ENCODE peak calls at places on chromosomes 12 and 14, in six cellular contexts. One of them, this sample, is unnamed.

GRCh38 chr14:50242566-50243288 is 11.3 kb upstream of the SOS2 start:
- DNase-seq in hippocampal formation: no peak
- DNase-seq in GM12891: no peak
- DNase-seq in smooth muscle cell of the brain vasculature: no peak
- DNase-seq in tibial artery: no peak
- DNase-seq in iPS-NIHi11: no peak
- DNase-seq in this sample: no peak

GRCh38 chr14:66709292-66709691 is 201.3 kb downstream of the GPHN start:
- DNase-seq in iPS-NIHi11: no peak
- DNase-seq in smooth muscle cell of the brain vasculature: no peak
- DNase-seq in GM12891: no peak
- DNase-seq in tibial artery: no peak
- DNase-seq in hippocampal formation: no peak
- DNase-seq in this sample: peak; percentile 47

GRCh38 chr12:77402726-77403125 is 337.4 kb upstream of the E2F7 start:
- DNase-seq in GM12891: no peak
- DNase-seq in tibial artery: no peak
- DNase-seq in iPS-NIHi11: no peak
- DNase-seq in hippocampal formation: no peak
- DNase-seq in smooth muscle cell of the brain vasculature: no peak
- DNase-seq in this sample: peak; percentile 5

GRCh38 chr12:39300799-39301198 is 142.1 kb downstream of the KIF21A start:
- DNase-seq in iPS-NIHi11: no peak
- DNase-seq in hippocampal formation: no peak
- DNase-seq in smooth muscle cell of the brain vasculature: no peak
- DNase-seq in tibial artery: no peak
- DNase-seq in GM12891: no peak
- DNase-seq in this sample: peak; percentile 1

GRCh38 chr14:77066555-77067172 is 31.4 kb upstream of the CIPC start:
- DNase-seq in hippocampal formation: no peak
- DNase-seq in tibial artery: no peak
- DNase-seq in smooth muscle cell of the brain vasculature: no peak
- DNase-seq in iPS-NIHi11: no peak
- DNase-seq in GM12891: no peak
- DNase-seq in this sample: no peak

GRCh38 chr12:132402831-132403416 is 73.5 kb upstream of the GALNT9 start:
- DNase-seq in smooth muscle cell of the brain vasculature: no peak
- DNase-seq in hippocampal formation: no peak
- DNase-seq in GM12891: no peak
- DNase-seq in tibial artery: no peak
- DNase-seq in iPS-NIHi11: no peak
- DNase-seq in this sample: no peak

GRCh38 chr12:19959353-19959752 is 409.0 kb upstream of the PDE3A start:
- DNase-seq in tibial artery: no peak
- DNase-seq in GM12891: no peak
- DNase-seq in smooth muscle cell of the brain vasculature: no peak
- DNase-seq in iPS-NIHi11: no peak
- DNase-seq in hippocampal formation: no peak
- DNase-seq in this sample: no peak

GRCh38 chr12:124492879-124493808 is 74.3 kb downstream of the NCOR2 start:
- DNase-seq in hippocampal formation: no peak
- DNase-seq in tibial artery: no peak
- DNase-seq in iPS-NIHi11: no peak
- DNase-seq in GM12891: no peak
- DNase-seq in smooth muscle cell of the brain vasculature: no peak
- DNase-seq in this sample: no peak

GRCh38 chr14:36662543-36663403 is 1.1 kb downstream of the PAX9 start:
- DNase-seq in GM12891: no peak
- DNase-seq in tibial artery: no peak
- DNase-seq in hippocampal formation: no peak
- DNase-seq in smooth muscle cell of the brain vasculature: no peak
- DNase-seq in iPS-NIHi11: no peak
- DNase-seq in this sample: peak; percentile 23

GRCh38 chr12:131222271-131223139 is 268.8 kb downstream of the ADGRD1 start:
- DNase-seq in smooth muscle cell of the brain vasculature: no peak
- DNase-seq in GM12891: no peak
- DNase-seq in tibial artery: no peak
- DNase-seq in hippocampal formation: no peak
- DNase-seq in iPS-NIHi11: no peak
- DNase-seq in this sample: no peak

GRCh38 chr14:105860615-105861580 is 334.5 kb downstream of the TMEM121 start:
- DNase-seq in tibial artery: peak; percentile 11
- DNase-seq in iPS-NIHi11: no peak
- DNase-seq in hippocampal formation: no peak
- DNase-seq in GM12891: peak; percentile 9
- DNase-seq in smooth muscle cell of the brain vasculature: no peak
- DNase-seq in this sample: no peak

GRCh38 chr12:7190268-7191055 is 976 bp downstream of the PEX5 start:
- DNase-seq in iPS-NIHi11: peak; percentile 34
- DNase-seq in smooth muscle cell of the brain vasculature: no peak
- DNase-seq in GM12891: peak; percentile 15
- DNase-seq in hippocampal formation: peak; percentile 6
- DNase-seq in tibial artery: peak; percentile 44
- DNase-seq in this sample: peak; percentile 22

GRCh38 chr12:76259660-76260389 is 88.4 kb downstream of the BBS10 start:
- DNase-seq in tibial artery: no peak
- DNase-seq in GM12891: no peak
- DNase-seq in iPS-NIHi11: no peak
- DNase-seq in hippocampal formation: no peak
- DNase-seq in smooth muscle cell of the brain vasculature: no peak
- DNase-seq in this sample: no peak

GRCh38 chr12:91617830-91618229 is 435.2 kb upstream of the DCN start:
- DNase-seq in GM12891: no peak
- DNase-seq in hippocampal formation: no peak
- DNase-seq in tibial artery: no peak
- DNase-seq in iPS-NIHi11: no peak
- DNase-seq in smooth muscle cell of the brain vasculature: no peak
- DNase-seq in this sample: no peak

GRCh38 chr12:44331269-44331668 is 495.4 kb downstream of the TMEM117 start:
- DNase-seq in hippocampal formation: no peak
- DNase-seq in smooth muscle cell of the brain vasculature: no peak
- DNase-seq in iPS-NIHi11: no peak
- DNase-seq in tibial artery: no peak
- DNase-seq in GM12891: no peak
- DNase-seq in this sample: no peak

GRCh38 chr12:25433581-25434325 is 119.3 kb downstream of the LMNTD1 start:
- DNase-seq in smooth muscle cell of the brain vasculature: no peak
- DNase-seq in hippocampal formation: no peak
- DNase-seq in GM12891: no peak
- DNase-seq in iPS-NIHi11: no peak
- DNase-seq in tibial artery: no peak
- DNase-seq in this sample: no peak

GRCh38 chr12:125346361-125346760 is 281.1 kb downstream of the AACS start:
- DNase-seq in smooth muscle cell of the brain vasculature: no peak
- DNase-seq in tibial artery: no peak
- DNase-seq in GM12891: no peak
- DNase-seq in hippocampal formation: peak; percentile 62
- DNase-seq in iPS-NIHi11: peak; percentile 26
- DNase-seq in this sample: no peak

GRCh38 chr14:79197516-79197915 is 1013.8 kb downstream of the DIO2 start:
- DNase-seq in tibial artery: no peak
- DNase-seq in hippocampal formation: no peak
- DNase-seq in smooth muscle cell of the brain vasculature: no peak
- DNase-seq in GM12891: no peak
- DNase-seq in iPS-NIHi11: no peak
- DNase-seq in this sample: no peak

GRCh38 chr14:103928011-103928890 is at the start of gene TDRD9:
- DNase-seq in iPS-NIHi11: no peak
- DNase-seq in tibial artery: no peak
- DNase-seq in GM12891: no peak
- DNase-seq in hippocampal formation: no peak
- DNase-seq in smooth muscle cell of the brain vasculature: no peak
- DNase-seq in this sample: no peak

GRCh38 chr12:83472350-83472749 is 785.6 kb downstream of the TMTC2 start:
- DNase-seq in GM12891: no peak
- DNase-seq in smooth muscle cell of the brain vasculature: no peak
- DNase-seq in tibial artery: no peak
- DNase-seq in iPS-NIHi11: no peak
- DNase-seq in hippocampal formation: no peak
- DNase-seq in this sample: no peak

GRCh38 chr12:89192419-89192818 is 159.9 kb downstream of the DUSP6 start:
- DNase-seq in hippocampal formation: no peak
- DNase-seq in iPS-NIHi11: no peak
- DNase-seq in GM12891: no peak
- DNase-seq in tibial artery: no peak
- DNase-seq in smooth muscle cell of the brain vasculature: no peak
- DNase-seq in this sample: no peak

GRCh38 chr12:132462778-132463177 is 27.2 kb upstream of the FBRSL1 start:
- DNase-seq in iPS-NIHi11: no peak
- DNase-seq in smooth muscle cell of the brain vasculature: no peak
- DNase-seq in hippocampal formation: no peak
- DNase-seq in GM12891: no peak
- DNase-seq in tibial artery: no peak
- DNase-seq in this sample: no peak

GRCh38 chr14:68820536-68820935 is 27.7 kb upstream of the ZFP36L1 start:
- DNase-seq in GM12891: no peak
- DNase-seq in hippocampal formation: no peak
- DNase-seq in tibial artery: no peak
- DNase-seq in iPS-NIHi11: no peak
- DNase-seq in smooth muscle cell of the brain vasculature: no peak
- DNase-seq in this sample: no peak

GRCh38 chr14:73248294-73248868 is 11.1 kb downstream of the PAPLN start:
- DNase-seq in GM12891: no peak
- DNase-seq in iPS-NIHi11: no peak
- DNase-seq in smooth muscle cell of the brain vasculature: no peak
- DNase-seq in hippocampal formation: no peak
- DNase-seq in tibial artery: no peak
- DNase-seq in this sample: no peak

GRCh38 chr14:101072531-101072930 is 169.0 kb upstream of the RTL1 start:
- DNase-seq in GM12891: no peak
- DNase-seq in tibial artery: peak; percentile 7
- DNase-seq in iPS-NIHi11: no peak
- DNase-seq in smooth muscle cell of the brain vasculature: no peak
- DNase-seq in hippocampal formation: no peak
- DNase-seq in this sample: no peak

GRCh38 chr12:87667378-87667777 is 361.8 kb downstream of the C12orf50 start:
- DNase-seq in iPS-NIHi11: no peak
- DNase-seq in tibial artery: no peak
- DNase-seq in smooth muscle cell of the brain vasculature: no peak
- DNase-seq in hippocampal formation: no peak
- DNase-seq in GM12891: no peak
- DNase-seq in this sample: peak; percentile 56

GRCh38 chr12:510071-510825 is 50.5 kb downstream of the B4GALNT3 start:
- DNase-seq in tibial artery: no peak
- DNase-seq in hippocampal formation: no peak
- DNase-seq in smooth muscle cell of the brain vasculature: no peak
- DNase-seq in GM12891: no peak
- DNase-seq in iPS-NIHi11: peak; percentile 73
- DNase-seq in this sample: no peak

GRCh38 chr12:11886339-11886738 is 184.4 kb upstream of the BCL2L14 start:
- DNase-seq in smooth muscle cell of the brain vasculature: no peak
- DNase-seq in iPS-NIHi11: no peak
- DNase-seq in hippocampal formation: no peak
- DNase-seq in tibial artery: no peak
- DNase-seq in GM12891: no peak
- DNase-seq in this sample: no peak

GRCh38 chr12:59396941-59397340 is 198.9 kb upstream of the SLC16A7 start:
- DNase-seq in hippocampal formation: no peak
- DNase-seq in GM12891: no peak
- DNase-seq in iPS-NIHi11: no peak
- DNase-seq in smooth muscle cell of the brain vasculature: no peak
- DNase-seq in tibial artery: no peak
- DNase-seq in this sample: no peak

GRCh38 chr12:121467638-121468403 is 67.9 kb downstream of the RNF34 start:
- DNase-seq in GM12891: no peak
- DNase-seq in smooth muscle cell of the brain vasculature: no peak
- DNase-seq in iPS-NIHi11: peak; percentile 68
- DNase-seq in hippocampal formation: no peak
- DNase-seq in tibial artery: no peak
- DNase-seq in this sample: peak; percentile 22

GRCh38 chr12:28966049-28966778 is 182.9 kb upstream of the FAR2 start:
- DNase-seq in smooth muscle cell of the brain vasculature: no peak
- DNase-seq in tibial artery: no peak
- DNase-seq in GM12891: no peak
- DNase-seq in iPS-NIHi11: no peak
- DNase-seq in hippocampal formation: no peak
- DNase-seq in this sample: no peak

GRCh38 chr14:101350710-101351109 is 210.6 kb upstream of the DIO3 start:
- DNase-seq in GM12891: no peak
- DNase-seq in tibial artery: peak; percentile 35
- DNase-seq in hippocampal formation: no peak
- DNase-seq in smooth muscle cell of the brain vasculature: no peak
- DNase-seq in iPS-NIHi11: no peak
- DNase-seq in this sample: no peak

GRCh38 chr12:132295101-132295526 is 34.3 kb downstream of the GALNT9 start:
- DNase-seq in smooth muscle cell of the brain vasculature: no peak
- DNase-seq in GM12891: no peak
- DNase-seq in hippocampal formation: no peak
- DNase-seq in iPS-NIHi11: no peak
- DNase-seq in tibial artery: no peak
- DNase-seq in this sample: no peak

GRCh38 chr12:46661161-46661845 is 164.5 kb downstream of the SLC38A4 start:
- DNase-seq in iPS-NIHi11: peak; percentile 65
- DNase-seq in hippocampal formation: peak; percentile 78
- DNase-seq in GM12891: peak; percentile 16
- DNase-seq in tibial artery: peak; percentile 29
- DNase-seq in smooth muscle cell of the brain vasculature: peak; percentile 76
- DNase-seq in this sample: peak; percentile 87

GRCh38 chr12:5262450-5262849 is 169.5 kb upstream of the NTF3 start:
- DNase-seq in smooth muscle cell of the brain vasculature: no peak
- DNase-seq in tibial artery: no peak
- DNase-seq in iPS-NIHi11: no peak
- DNase-seq in hippocampal formation: no peak
- DNase-seq in GM12891: no peak
- DNase-seq in this sample: peak; percentile 74

GRCh38 chr14:106062502-106063272 is 536.3 kb downstream of the TMEM121 start:
- DNase-seq in smooth muscle cell of the brain vasculature: no peak
- DNase-seq in tibial artery: no peak
- DNase-seq in iPS-NIHi11: no peak
- DNase-seq in GM12891: no peak
- DNase-seq in hippocampal formation: no peak
- DNase-seq in this sample: peak; percentile 21

This sample was measured in myocyte.